ENCODE peak calls at places on chromosomes 5 and 9, in five cellular contexts. H, P, A, W and S are unnamed samples. For H3K4me1, the result is how much of the 10 kb centered on the place peaks cover.

GRCh38 chr9:109329274-109330258 is 8.7 kb upstream of the EPB41L4B start:
- DNase-seq in H (peak), P (no peak), W (peak), A (peak), S (no peak)

GRCh38 chr9:97064171-97064570 is 25.2 kb upstream of the CTSV start:
- DNase-seq in A (peak), P (no peak), H (no peak), W (no peak), S (no peak)

GRCh38 chr9:16154570-16155078 is 601.8 kb downstream of the CCDC171 start:
- DNase-seq in W (peak), P (peak), A (peak), H (no peak), S (no peak)

GRCh38 chr9:385818-386398 is 171.2 kb downstream of the DOCK8 start:
- DNase-seq in H (no peak), W (peak), A (peak), P (peak), S (no peak)

GRCh38 chr5:52859619-52860018 is 71.9 kb downstream of the ITGA1 start:
- DNase-seq in W (no peak), A (no peak), P (no peak), H (no peak), S (no peak)

GRCh38 chr9:6495484-6495883 is 82.5 kb downstream of the UHRF2 start:
- DNase-seq in A (peak), W (no peak), H (no peak), P (peak), S (no peak)

GRCh38 chr9:131625848-131626670 is 80.7 kb downstream of the PRRT1B start:
- DNase-seq in H (no peak), A (no peak), P (no peak), W (no peak), S (no peak)

GRCh38 chr9:6680797-6681146 is 35.2 kb upstream of the GLDC start:
- DNase-seq in P (no peak), W (no peak), A (no peak), H (peak), S (no peak)

GRCh38 chr5:42057254-42057690 is 132.2 kb downstream of the FBXO4 start:
- DNase-seq in H (no peak), A (peak), W (peak), P (peak), S (peak)

GRCh38 chr5:116480894-116481510 is 93.6 kb downstream of the SEMA6A start:
- DNase-seq in H (no peak), A (no peak), W (no peak), P (no peak), S (no peak)

GRCh38 chr9:16138961-16139441 is 586.2 kb downstream of the CCDC171 start:
- DNase-seq in W (no peak), A (no peak), H (no peak), P (no peak), S (no peak)

GRCh38 chr5:64210866-64211265 is 45.2 kb downstream of the RNF180 start:
- DNase-seq in H (no peak), W (no peak), P (no peak), A (no peak), S (no peak)

GRCh38 chr5:132763369-132764036 is 13.5 kb downstream of the SEPTIN8 start:
- DNase-seq in A (no peak), P (no peak), W (no peak), H (no peak), S (no peak)

GRCh38 chr9:97307091-97307490 is 368 bp upstream of the CCDC180 start:
- DNase-seq in H (peak), P (no peak), W (peak), A (peak), S (no peak)

GRCh38 chr5:177405312-177405711 is 4.1 kb downstream of the F12 start:
- DNase-seq in H (no peak), A (no peak), W (no peak), P (no peak), S (no peak)

GRCh38 chr9:123924727-123925126 is 5.2 kb downstream of the DENND1A start:
- DNase-seq in H (no peak), P (no peak), W (no peak), A (no peak), S (no peak)

GRCh38 chr9:125240649-125240999 is 519 bp downstream of the HSPA5 start:
- DNase-seq in W (no peak), A (peak), H (no peak), P (peak), S (no peak)

GRCh38 chr5:119398713-119399492 is 43.1 kb downstream of the TNFAIP8 start:
- DNase-seq in P (no peak), H (peak), A (peak), W (no peak), S (no peak)

GRCh38 chr9:137089232-137089947 is 2.6 kb downstream of the MAN1B1 start:
- DNase-seq in A (no peak), P (no peak), W (no peak), H (no peak), S (no peak)

GRCh38 chr9:6498982-6499381 is 86.0 kb downstream of the UHRF2 start:
- DNase-seq in P (no peak), W (no peak), A (no peak), H (no peak), S (no peak)

GRCh38 chr5:61821561-61821960 is 484.4 kb upstream of the KIF2A start:
- DNase-seq in A (no peak), W (no peak), P (no peak), H (no peak), S (no peak)

GRCh38 chr5:1860949-1861348 is 21.8 kb downstream of the IRX4 start:
- DNase-seq in H (no peak), W (no peak), P (no peak), A (no peak), S (no peak)

GRCh38 chr5:143826909-143827514 is 15.1 kb downstream of the HMHB1 start:
- DNase-seq in P (no peak), H (no peak), W (no peak), A (no peak), S (no peak)

GRCh38 chr9:129487307-129487657 is 133.6 kb downstream of the C9orf50 start:
- DNase-seq in P (no peak), W (no peak), H (no peak), A (no peak), S (no peak)

GRCh38 chr5:168057905-168058304 is 233.5 kb upstream of the WWC1 start:
- DNase-seq in A (no peak), P (peak), W (no peak), H (no peak), S (no peak)

GRCh38 chr5:100818340-100818739 is 84.7 kb downstream of the ST8SIA4 start:
- DNase-seq in W (no peak), H (no peak), A (no peak), P (no peak), S (no peak)

GRCh38 chr5:21070871-21071270 is 1082.9 kb upstream of the CDH18 start:
- DNase-seq in W (no peak), H (no peak), P (no peak), A (no peak), S (no peak)

GRCh38 chr9:1086517-1086916 is 36.4 kb downstream of the DMRT2 start:
- DNase-seq in P (no peak), W (no peak), H (no peak), A (no peak), S (no peak)

GRCh38 chr5:126066795-126067321 is 356.4 kb upstream of the GRAMD2B start:
- DNase-seq in P (no peak), A (no peak), H (no peak), W (no peak), S (no peak)

GRCh38 chr9:20526500-20527319 is 95.6 kb downstream of the MLLT3 start:
- DNase-seq in P (no peak), A (peak), H (no peak), W (no peak), S (no peak)

GRCh38 chr5:159048298-159048697 is 51.4 kb downstream of the EBF1 start:
- DNase-seq in A (no peak), P (no peak), W (no peak), H (no peak), S (no peak)

GRCh38 chr5:51027276-51027675 is 356.0 kb upstream of the ISL1 start:
- DNase-seq in A (no peak), P (no peak), H (no peak), W (no peak), S (no peak)

GRCh38 chr5:168916266-168916665 is 337.1 kb upstream of the PANK3 start:
- DNase-seq in H (no peak), W (peak), P (no peak), A (no peak), S (no peak)

GRCh38 chr5:109936996-109937395 is 247.3 kb downstream of the MAN2A1 start:
- DNase-seq in H (no peak), A (no peak), P (peak), W (no peak), S (no peak)

GRCh38 chr5:68681929-68682328 is 411.9 kb upstream of the SLC30A5 start:
- DNase-seq in W (no peak), H (no peak), P (no peak), A (no peak), S (no peak)

GRCh38 chr9:94805585-94805984 is 79.1 kb downstream of the AOPEP start:
- DNase-seq in P (no peak), W (no peak), A (peak), H (no peak), S (no peak)

GRCh38 chr5:96243862-96244261 is 189.2 kb downstream of the PCSK1 start:
- DNase-seq in W (no peak), P (no peak), H (no peak), A (no peak), S (no peak)
- H3K4me1 ChIP-seq in W (under half), P (under half), H (under half), A (under half), S (under half)

GRCh38 chr9:116550728-116551436 is 136.2 kb upstream of the TRIM32 start:
- DNase-seq in A (no peak), W (no peak), H (no peak), P (no peak), S (no peak)
- H3K4me1 ChIP-seq in A (under half), W (under half), H (under half), P (under half), S (under half)

DNA sequence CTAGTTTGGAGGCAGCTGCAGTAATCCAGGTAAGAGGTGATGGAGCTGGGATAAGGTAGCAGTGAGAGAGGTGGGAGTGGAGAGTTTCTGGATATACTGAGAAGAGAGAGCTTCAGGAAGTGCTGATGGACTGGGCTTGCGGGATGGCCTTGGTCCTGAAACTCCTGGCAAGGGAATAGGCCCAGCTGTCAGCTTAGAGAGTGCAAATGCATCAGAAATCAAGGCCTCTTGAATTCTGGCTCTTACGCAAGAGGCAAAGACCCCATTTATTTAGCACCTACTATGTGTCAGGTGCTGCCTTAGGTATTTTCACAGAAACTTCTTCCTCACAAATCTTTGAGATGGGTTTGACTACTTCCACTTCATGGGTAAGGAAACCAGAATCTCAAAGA is 227.2 kb upstream of the MAP3K1 start:
- DNase-seq in W (no peak), P (no peak), H (no peak), A (no peak), S (no peak)
- H3K4me1 ChIP-seq in W (under half), P (under half), H (under half), A (under half), S (under half)

GRCh38 chr5:16903480-16904300 is 32.4 kb downstream of the MYO10 start:
- DNase-seq in P (no peak), A (no peak), H (no peak), W (no peak), S (no peak)

GRCh38 chr5:16897800-16898199 is 38.3 kb downstream of the MYO10 start:
- DNase-seq in A (no peak), W (no peak), P (no peak), H (no peak), S (no peak)

GRCh38 chr5:16902846-16903245 is 33.2 kb downstream of the MYO10 start:
- DNase-seq in W (no peak), P (no peak), H (no peak), A (no peak), S (no peak)

GRCh38 chr5:16899171-16899570 is 36.9 kb downstream of the MYO10 start:
- DNase-seq in W (no peak), P (no peak), H (no peak), A (no peak), S (no peak)

GRCh38 chr5:16901038-16901644 is 34.9 kb downstream of the MYO10 start:
- DNase-seq in W (peak), A (peak), H (no peak), P (no peak), S (no peak)
- H3K4me1 ChIP-seq in W (under half), A (under half), H (under half), P (under half), S (under half)

DNA sequence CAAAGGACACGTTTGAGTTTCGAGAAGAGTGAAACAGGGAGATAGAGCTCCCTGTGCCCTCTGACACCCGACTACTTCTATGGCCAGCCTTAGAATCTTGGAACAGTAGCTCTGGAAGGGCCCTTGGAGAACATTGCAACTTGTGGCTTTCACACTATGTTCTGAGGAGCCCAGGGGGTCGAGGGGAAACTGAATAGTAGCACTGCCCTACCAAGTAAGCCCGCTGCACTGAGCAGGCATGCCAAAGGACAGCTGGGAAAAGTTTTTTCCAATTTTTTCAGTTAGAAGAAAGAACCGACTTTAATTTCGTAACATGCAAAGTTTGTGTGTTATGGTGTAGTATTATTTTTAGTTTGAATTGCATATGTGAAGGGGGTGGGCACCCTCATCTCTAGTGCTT is 10.9 kb downstream of the SMIM3 start:
- DNase-seq in A (no peak), W (no peak), H (no peak), P (no peak), S (no peak)
- H3K4me1 ChIP-seq in A (under half), W (under half), H (under half), P (under half), S (under half)

GRCh38 chr9:92739346-92740014 is 25.2 kb downstream of the BICD2 start:
- DNase-seq in P (no peak), W (no peak), H (no peak), A (no peak), S (no peak)
- H3K4me1 ChIP-seq in P (half or more), W (under half), H (half or more), A (under half), S (under half)

DNA sequence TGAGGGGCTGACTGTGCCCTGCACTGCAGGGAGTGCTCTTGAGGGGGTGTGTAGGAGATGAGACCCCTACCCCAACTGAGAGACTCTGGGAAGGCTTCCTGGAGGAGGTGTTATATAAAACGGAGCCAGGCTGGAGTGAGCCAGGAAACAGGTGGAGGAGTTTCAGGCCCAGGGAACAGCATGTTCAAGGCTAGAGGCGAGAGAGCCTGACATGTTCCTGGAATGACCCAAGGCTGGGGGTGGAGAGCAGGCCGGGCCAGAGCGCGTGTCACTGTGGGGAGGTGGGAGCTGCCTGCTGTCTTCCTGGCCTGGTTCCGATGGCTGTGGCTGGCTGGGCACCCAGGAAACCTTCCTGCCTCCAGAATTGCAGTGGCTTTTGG is 48.7 kb downstream of the RXRA start:
- DNase-seq in H (peak), A (no peak), W (no peak), P (no peak), S (no peak)
- H3K4me1 ChIP-seq in H (half or more), A (under half), W (under half), P (under half), S (under half)

GRCh38 chr5:172685036-172685435 is 44.0 kb downstream of the NEURL1B start:
- DNase-seq in P (no peak), W (no peak), A (no peak), H (no peak), S (no peak)
- H3K4me1 ChIP-seq in P (under half), W (under half), A (under half), H (under half), S (under half)

GRCh38 chr9:111604054-111604615 is 4.7 kb upstream of the PTGR1 start:
- DNase-seq in H (no peak), W (no peak), P (no peak), A (peak), S (no peak)

GRCh38 chr9:111603041-111603440 is 3.6 kb upstream of the PTGR1 start:
- DNase-seq in A (peak), H (no peak), P (no peak), W (no peak), S (no peak)

GRCh38 chr9:111599092-111599947 is at the start of gene PTGR1:
- DNase-seq in A (peak), P (no peak), H (peak), W (peak), S (no peak)

GRCh38 chr9:111599948-111600343 is 499 bp upstream of the PTGR1 start:
- DNase-seq in P (no peak), W (no peak), H (no peak), A (no peak), S (no peak)

GRCh38 chr9:111601237-111602018 is 2.0 kb upstream of the PTGR1 start:
- DNase-seq in P (no peak), W (no peak), A (peak), H (no peak), S (no peak)
- H3K4me1 ChIP-seq in P (under half), W (under half), A (under half), H (under half), S (under half)

DNA sequence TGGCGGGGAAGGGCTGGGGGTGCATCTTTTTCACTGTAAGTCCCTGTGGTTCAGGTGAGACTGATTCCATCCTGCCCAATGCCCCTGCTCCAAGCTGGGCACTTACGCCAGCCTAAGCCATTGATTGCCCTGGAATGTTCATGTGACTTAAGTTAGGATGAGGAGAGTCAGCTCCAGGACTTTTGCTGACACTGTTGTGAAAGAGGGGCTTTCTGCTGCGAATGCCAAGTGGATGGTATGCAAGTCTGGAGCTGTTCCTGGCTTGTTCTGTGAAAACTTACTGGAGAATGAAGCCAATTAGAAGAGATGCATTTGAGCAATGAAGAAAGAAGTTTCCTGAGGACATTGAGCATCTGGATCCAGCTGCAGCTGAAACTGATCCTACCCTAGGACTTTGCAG is 61.2 kb upstream of the ZFR start:
- DNase-seq in W (no peak), A (no peak), P (no peak), H (no peak), S (no peak)
- H3K4me1 ChIP-seq in W (under half), A (under half), P (under half), H (under half), S (under half)